ENCODE peak calls at places on chromosomes 5 and 9, in five cellular contexts. One of them, this sample, is unnamed.

GRCh38 chr5:151094054-151094858 is 13.4 kb upstream of the TNIP1 start:
- DNase-seq in pancreas: no peak
- DNase-seq in PC-9: no peak
- DNase-seq in colonic mucosa: peak
- DNase-seq in ovary: no peak
- DNase-seq in this sample: no peak

GRCh38 chr5:142720561-142721275 is 34.8 kb upstream of the FGF1 start:
- DNase-seq in pancreas: peak
- DNase-seq in colonic mucosa: peak
- DNase-seq in PC-9: peak
- DNase-seq in ovary: no peak
- DNase-seq in this sample: peak

GRCh38 chr5:169629847-169630548 is 7.1 kb upstream of the DOCK2 start:
- DNase-seq in pancreas: no peak
- DNase-seq in ovary: no peak
- DNase-seq in colonic mucosa: no peak
- DNase-seq in PC-9: peak
- DNase-seq in this sample: no peak

GRCh38 chr5:11853796-11854195 is 50.5 kb downstream of the CTNND2 start:
- DNase-seq in colonic mucosa: no peak
- DNase-seq in PC-9: no peak
- DNase-seq in pancreas: no peak
- DNase-seq in ovary: no peak
- DNase-seq in this sample: no peak

GRCh38 chr9:133584559-133585476 is 24.4 kb downstream of the FAM163B start:
- DNase-seq in PC-9: no peak
- DNase-seq in ovary: no peak
- DNase-seq in pancreas: no peak
- DNase-seq in colonic mucosa: peak
- DNase-seq in this sample: peak

GRCh38 chr5:24643880-24644279 is 898 bp downstream of the CDH10 start:
- DNase-seq in PC-9: no peak
- DNase-seq in pancreas: no peak
- DNase-seq in colonic mucosa: no peak
- DNase-seq in ovary: no peak
- DNase-seq in this sample: no peak

GRCh38 chr5:82164109-82164956 is 113.8 kb downstream of the RPS23 start:
- DNase-seq in colonic mucosa: no peak
- DNase-seq in PC-9: no peak
- DNase-seq in ovary: no peak
- DNase-seq in pancreas: no peak
- DNase-seq in this sample: no peak

GRCh38 chr9:112145886-112146285 is 29.2 kb downstream of the SUSD1 start:
- DNase-seq in ovary: no peak
- DNase-seq in pancreas: no peak
- DNase-seq in colonic mucosa: no peak
- DNase-seq in PC-9: peak
- DNase-seq in this sample: no peak

GRCh38 chr5:174723979-174724483 is 351 bp upstream of the MSX2 start:
- DNase-seq in pancreas: no peak
- DNase-seq in colonic mucosa: no peak
- DNase-seq in PC-9: no peak
- DNase-seq in ovary: no peak
- DNase-seq in this sample: no peak

GRCh38 chr9:97874617-97875016 is 21.6 kb downstream of the FOXE1 start:
- DNase-seq in colonic mucosa: no peak
- DNase-seq in ovary: no peak
- DNase-seq in pancreas: no peak
- DNase-seq in PC-9: no peak
- DNase-seq in this sample: no peak

DNA sequence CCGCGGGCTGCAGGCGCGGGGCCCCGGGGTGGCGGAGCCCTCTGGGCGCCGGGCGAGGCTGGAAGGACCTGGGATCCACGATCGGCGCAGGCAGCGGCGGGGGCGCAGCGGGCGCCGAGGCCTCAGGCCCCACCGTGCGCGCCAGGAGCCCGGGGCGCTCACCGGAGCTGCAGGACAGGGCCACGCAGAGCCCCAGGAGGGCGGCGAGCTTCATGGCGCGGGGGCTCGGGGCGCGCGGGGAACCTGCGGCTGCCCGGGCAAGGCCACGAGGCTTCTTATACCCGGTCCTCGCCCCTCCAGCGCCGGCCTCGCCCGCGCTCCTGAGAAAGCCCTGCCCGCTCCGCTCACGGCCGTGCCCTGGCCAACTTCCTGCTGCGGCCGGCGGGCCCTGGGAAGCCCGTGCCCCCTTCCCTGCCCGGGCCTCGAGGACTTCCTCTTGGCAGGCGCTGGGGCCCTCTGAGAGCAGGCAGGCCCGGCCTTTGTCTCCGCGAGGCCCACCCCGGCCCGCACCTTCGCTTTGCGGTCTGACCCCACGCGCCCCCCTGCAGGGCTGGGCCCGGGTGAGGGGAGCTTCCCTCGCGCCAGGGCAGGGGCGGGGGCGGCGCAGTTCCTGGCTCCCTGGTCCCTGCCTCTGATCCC is at the start of gene SCGB3A1:
- DNase-seq in pancreas: no peak
- DNase-seq in ovary: no peak
- DNase-seq in colonic mucosa: no peak
- DNase-seq in PC-9: no peak
- DNase-seq in this sample: no peak
- H3K4me3 ChIP-seq in pancreas: peak
- H3K4me3 ChIP-seq in ovary: no peak
- H3K4me3 ChIP-seq in colonic mucosa: no peak
- H3K4me3 ChIP-seq in PC-9: no peak
- H3K4me3 ChIP-seq in this sample: peak

GRCh38 chr9:78470741-78471140 is 173.8 kb downstream of the PSAT1 start:
- DNase-seq in ovary: no peak
- DNase-seq in colonic mucosa: no peak
- DNase-seq in pancreas: no peak
- DNase-seq in PC-9: no peak
- DNase-seq in this sample: no peak
- H3K27ac ChIP-seq in ovary: no peak
- H3K27ac ChIP-seq in colonic mucosa: no peak
- H3K27ac ChIP-seq in pancreas: no peak
- H3K27ac ChIP-seq in PC-9: no peak
- H3K27ac ChIP-seq in this sample: no peak

GRCh38 chr5:76403963-76404693 is 1.0 kb downstream of the IQGAP2 start:
- DNase-seq in pancreas: peak
- DNase-seq in PC-9: no peak
- DNase-seq in colonic mucosa: peak
- DNase-seq in ovary: no peak
- DNase-seq in this sample: no peak

GRCh38 chr5:76401801-76402250 is 1.3 kb upstream of the IQGAP2 start:
- DNase-seq in ovary: no peak
- DNase-seq in colonic mucosa: no peak
- DNase-seq in PC-9: no peak
- DNase-seq in pancreas: no peak
- DNase-seq in this sample: no peak

GRCh38 chr5:76403713-76403962 is 553 bp downstream of the IQGAP2 start:
- DNase-seq in PC-9: no peak
- DNase-seq in ovary: peak
- DNase-seq in pancreas: no peak
- DNase-seq in colonic mucosa: no peak
- DNase-seq in this sample: peak

GRCh38 chr5:76402251-76402879 is 720 bp upstream of the IQGAP2 start:
- DNase-seq in PC-9: peak
- DNase-seq in colonic mucosa: peak
- DNase-seq in pancreas: peak
- DNase-seq in ovary: peak
- DNase-seq in this sample: peak

GRCh38 chr5:76402880-76403712 is at the start of gene IQGAP2:
- DNase-seq in ovary: peak
- DNase-seq in colonic mucosa: peak
- DNase-seq in PC-9: peak
- DNase-seq in pancreas: peak
- DNase-seq in this sample: peak
- H3K4me3 ChIP-seq in ovary: peak
- H3K4me3 ChIP-seq in colonic mucosa: peak
- H3K4me3 ChIP-seq in PC-9: peak
- H3K4me3 ChIP-seq in pancreas: peak
- H3K4me3 ChIP-seq in this sample: peak

DNA sequence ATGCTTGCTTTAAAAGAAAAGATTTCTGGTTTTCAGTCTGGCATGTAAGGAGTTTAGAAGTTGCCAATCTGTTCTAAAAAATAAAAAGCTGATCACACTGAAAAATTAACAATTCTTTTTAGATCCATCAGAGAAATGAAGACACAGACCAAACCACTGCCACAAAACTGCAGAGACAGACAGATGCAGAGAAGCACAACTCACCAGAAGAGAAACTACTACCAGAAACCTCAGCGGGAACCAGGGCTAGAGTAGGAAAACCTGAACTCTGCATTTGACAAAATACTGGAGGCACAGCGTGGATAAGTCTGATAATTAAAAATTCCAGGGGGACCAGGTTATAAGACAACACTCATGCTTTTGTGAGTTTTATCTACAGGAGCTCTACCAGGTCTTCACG is 28.8 kb downstream of the FBXL17 start:
- DNase-seq in pancreas: no peak
- DNase-seq in PC-9: no peak
- DNase-seq in colonic mucosa: no peak
- DNase-seq in ovary: no peak
- DNase-seq in this sample: no peak
- H3K27ac ChIP-seq in pancreas: no peak
- H3K27ac ChIP-seq in PC-9: no peak
- H3K27ac ChIP-seq in colonic mucosa: no peak
- H3K27ac ChIP-seq in ovary: no peak
- H3K27ac ChIP-seq in this sample: no peak

GRCh38 chr9:114388764-114389375 is 1.1 kb upstream of the AKNA start:
- DNase-seq in PC-9: no peak
- DNase-seq in colonic mucosa: no peak
- DNase-seq in pancreas: no peak
- DNase-seq in ovary: no peak
- DNase-seq in this sample: no peak
- H3K4me3 ChIP-seq in PC-9: no peak
- H3K4me3 ChIP-seq in colonic mucosa: no peak
- H3K4me3 ChIP-seq in pancreas: no peak
- H3K4me3 ChIP-seq in ovary: no peak
- H3K4me3 ChIP-seq in this sample: no peak

GRCh38 chr9:20290287-20290686 is 332.0 kb downstream of the MLLT3 start:
- DNase-seq in PC-9: no peak
- DNase-seq in colonic mucosa: no peak
- DNase-seq in ovary: no peak
- DNase-seq in pancreas: no peak
- DNase-seq in this sample: no peak

GRCh38 chr9:20286154-20286553 is 336.1 kb downstream of the MLLT3 start:
- DNase-seq in ovary: no peak
- DNase-seq in colonic mucosa: no peak
- DNase-seq in pancreas: no peak
- DNase-seq in PC-9: no peak
- DNase-seq in this sample: no peak

GRCh38 chr9:20289416-20289815 is 332.9 kb downstream of the MLLT3 start:
- DNase-seq in pancreas: no peak
- DNase-seq in colonic mucosa: no peak
- DNase-seq in ovary: no peak
- DNase-seq in PC-9: no peak
- DNase-seq in this sample: no peak

GRCh38 chr9:20284601-20285289 is 337.6 kb downstream of the MLLT3 start:
- DNase-seq in colonic mucosa: no peak
- DNase-seq in pancreas: no peak
- DNase-seq in PC-9: no peak
- DNase-seq in ovary: no peak
- DNase-seq in this sample: no peak

DNA sequence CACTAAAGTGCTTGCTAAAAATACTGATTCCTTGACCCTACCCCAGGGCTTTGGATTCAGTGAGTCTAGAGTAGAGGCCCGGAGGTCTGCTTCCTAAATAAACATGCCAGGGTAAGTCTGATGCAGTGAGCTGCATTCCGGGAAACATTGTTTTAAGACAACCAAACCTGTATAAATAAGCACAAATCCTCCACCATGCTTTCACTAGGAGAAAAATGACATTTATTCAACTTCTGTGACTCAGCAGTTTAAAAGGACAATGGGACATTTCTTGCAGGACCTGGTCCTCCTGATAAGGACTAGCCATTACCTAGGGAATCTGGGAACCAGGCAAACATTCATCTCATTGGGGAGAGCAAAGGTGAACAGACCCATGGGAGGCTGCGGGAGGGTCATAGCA is 335.3 kb downstream of the MLLT3 start:
- DNase-seq in ovary: no peak
- DNase-seq in pancreas: no peak
- DNase-seq in PC-9: no peak
- DNase-seq in colonic mucosa: no peak
- DNase-seq in this sample: no peak
- H3K27ac ChIP-seq in ovary: no peak
- H3K27ac ChIP-seq in pancreas: no peak
- H3K27ac ChIP-seq in PC-9: no peak
- H3K27ac ChIP-seq in colonic mucosa: no peak
- H3K27ac ChIP-seq in this sample: no peak

GRCh38 chr5:177454397-177455035 is 7.9 kb downstream of the PRR7 start:
- DNase-seq in pancreas: peak
- DNase-seq in ovary: peak
- DNase-seq in colonic mucosa: peak
- DNase-seq in PC-9: peak
- DNase-seq in this sample: peak
- H3K4me3 ChIP-seq in pancreas: peak
- H3K4me3 ChIP-seq in ovary: peak
- H3K4me3 ChIP-seq in colonic mucosa: peak
- H3K4me3 ChIP-seq in PC-9: peak
- H3K4me3 ChIP-seq in this sample: peak

DNA sequence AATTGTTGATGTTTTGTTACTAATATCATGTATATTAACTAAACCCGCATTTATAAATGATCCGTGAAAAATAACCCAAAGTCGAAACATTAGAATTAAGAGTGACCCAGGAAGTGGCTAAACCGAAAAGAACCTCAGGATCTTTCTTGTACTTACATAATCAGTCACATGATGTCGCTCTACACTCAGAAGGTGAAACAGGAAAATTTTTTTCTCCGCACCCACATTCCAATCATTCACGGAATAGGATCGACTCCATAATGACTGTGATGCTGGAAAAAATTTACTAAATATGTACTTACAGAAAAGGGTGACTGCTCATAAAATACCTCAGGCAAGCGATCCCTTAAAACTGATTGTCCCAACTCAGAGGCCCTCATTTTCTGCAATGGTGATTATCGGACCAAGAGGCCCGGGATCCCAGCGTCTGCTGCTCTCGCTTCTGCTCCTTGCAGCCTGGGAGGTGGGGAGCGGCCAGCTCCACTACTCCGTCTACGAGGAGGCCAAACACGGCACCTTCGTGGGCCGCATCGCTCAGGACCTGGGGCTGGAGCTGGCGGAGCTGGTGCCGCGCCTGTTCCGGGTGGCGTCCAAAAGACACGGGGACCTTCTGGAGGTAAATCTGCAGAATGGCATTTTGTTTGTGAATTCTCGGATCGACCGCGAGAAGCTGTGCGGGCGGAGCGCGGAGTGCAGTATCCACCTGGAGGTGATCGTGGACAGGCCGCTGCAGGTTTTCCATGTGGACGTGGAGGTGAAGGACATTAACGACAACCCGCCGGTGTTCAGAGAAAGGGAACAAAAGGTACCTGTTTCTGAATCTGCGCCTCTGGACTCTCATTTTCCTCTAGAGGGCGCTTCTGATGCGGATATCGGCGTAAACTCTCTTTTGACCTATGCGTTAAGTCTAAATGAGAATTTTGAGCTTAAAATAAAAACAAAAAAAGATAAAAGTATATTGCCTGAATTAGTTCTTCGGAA is at the start of gene PCDHA12:
- DNase-seq in ovary: no peak
- DNase-seq in PC-9: no peak
- DNase-seq in pancreas: no peak
- DNase-seq in colonic mucosa: no peak
- DNase-seq in this sample: no peak
- H3K27ac ChIP-seq in ovary: no peak
- H3K27ac ChIP-seq in PC-9: no peak
- H3K27ac ChIP-seq in pancreas: no peak
- H3K27ac ChIP-seq in colonic mucosa: no peak
- H3K27ac ChIP-seq in this sample: no peak